ENCODE peak calls at places on chromosome 1, in ten cellular contexts. One of them, this sample, is unnamed.

GRCh38 chr1:209672705-209673630 is 2.2 kb upstream of the G0S2 start:
- DNase-seq in astrocyte of the hippocampus: no peak
- DNase-seq in GM23338: no peak
- DNase-seq in GOT3: no peak
- DNase-seq in SK-N-DZ: no peak
- DNase-seq in activated naive CD4-positive, alpha-beta T cell treated with anti-CD3 and anti-CD28 coated beads, Interleukin-2, amount 10 ng/mL, durations not matched to agents 7 days and 5 days: peak; percentile 38
- DNase-seq in GM12864: peak; percentile 78
- DNase-seq in mucosa of gallbladder: no peak
- DNase-seq in uterus: no peak
- DNase-seq in substantia nigra: no peak
- DNase-seq in this sample: no peak

GRCh38 chr1:21782868-21783678 is at the start of gene USP48:
- DNase-seq in astrocyte of the hippocampus: peak; percentile 98
- DNase-seq in GM23338: peak; percentile 98
- DNase-seq in GOT3: peak; percentile 84
- DNase-seq in SK-N-DZ: peak; percentile 95
- DNase-seq in activated naive CD4-positive, alpha-beta T cell treated with anti-CD3 and anti-CD28 coated beads, Interleukin-2, amount 10 ng/mL, durations not matched to agents 7 days and 5 days: peak; percentile 97
- DNase-seq in GM12864: peak; percentile 87
- DNase-seq in mucosa of gallbladder: peak; percentile 96
- DNase-seq in uterus: peak; percentile 97
- DNase-seq in substantia nigra: peak; percentile 97
- DNase-seq in this sample: peak; percentile 98

GRCh38 chr1:186722711-186723309 is 42.6 kb upstream of the PTGS2 start:
- DNase-seq in astrocyte of the hippocampus: peak; percentile 42
- DNase-seq in GM23338: peak; percentile 80
- DNase-seq in GOT3: no peak
- DNase-seq in SK-N-DZ: peak; percentile 4
- DNase-seq in activated naive CD4-positive, alpha-beta T cell treated with anti-CD3 and anti-CD28 coated beads, Interleukin-2, amount 10 ng/mL, durations not matched to agents 7 days and 5 days: peak; percentile 24
- DNase-seq in GM12864: peak; percentile 33
- DNase-seq in mucosa of gallbladder: peak; percentile 28
- DNase-seq in uterus: peak; percentile 18
- DNase-seq in substantia nigra: no peak
- DNase-seq in this sample: no peak

GRCh38 chr1:174052621-174053020 is 30.5 kb upstream of the RC3H1 start:
- DNase-seq in astrocyte of the hippocampus: peak; percentile 19
- DNase-seq in GM23338: no peak
- DNase-seq in GOT3: no peak
- DNase-seq in SK-N-DZ: no peak
- DNase-seq in activated naive CD4-positive, alpha-beta T cell treated with anti-CD3 and anti-CD28 coated beads, Interleukin-2, amount 10 ng/mL, durations not matched to agents 7 days and 5 days: no peak
- DNase-seq in GM12864: no peak
- DNase-seq in mucosa of gallbladder: no peak
- DNase-seq in uterus: no peak
- DNase-seq in substantia nigra: no peak
- DNase-seq in this sample: no peak

GRCh38 chr1:81126989-81127571 is 673.7 kb upstream of the ADGRL2 start:
- DNase-seq in astrocyte of the hippocampus: peak; percentile 76
- DNase-seq in GM23338: no peak
- DNase-seq in GOT3: no peak
- DNase-seq in SK-N-DZ: no peak
- DNase-seq in activated naive CD4-positive, alpha-beta T cell treated with anti-CD3 and anti-CD28 coated beads, Interleukin-2, amount 10 ng/mL, durations not matched to agents 7 days and 5 days: no peak
- DNase-seq in GM12864: no peak
- DNase-seq in mucosa of gallbladder: no peak
- DNase-seq in uterus: no peak
- DNase-seq in substantia nigra: no peak
- DNase-seq in this sample: no peak

GRCh38 chr1:25028910-25029599 is 99.0 kb upstream of the RUNX3 start:
- DNase-seq in astrocyte of the hippocampus: no peak
- DNase-seq in GM23338: no peak
- DNase-seq in GOT3: no peak
- DNase-seq in SK-N-DZ: no peak
- DNase-seq in activated naive CD4-positive, alpha-beta T cell treated with anti-CD3 and anti-CD28 coated beads, Interleukin-2, amount 10 ng/mL, durations not matched to agents 7 days and 5 days: peak; percentile 57
- DNase-seq in GM12864: no peak
- DNase-seq in mucosa of gallbladder: no peak
- DNase-seq in uterus: no peak
- DNase-seq in substantia nigra: no peak
- DNase-seq in this sample: no peak

GRCh38 chr1:214248294-214249082 is 32.5 kb upstream of the SMYD2 start:
- DNase-seq in astrocyte of the hippocampus: no peak
- DNase-seq in GM23338: no peak
- DNase-seq in GOT3: no peak
- DNase-seq in SK-N-DZ: no peak
- DNase-seq in activated naive CD4-positive, alpha-beta T cell treated with anti-CD3 and anti-CD28 coated beads, Interleukin-2, amount 10 ng/mL, durations not matched to agents 7 days and 5 days: no peak
- DNase-seq in GM12864: no peak
- DNase-seq in mucosa of gallbladder: no peak
- DNase-seq in uterus: no peak
- DNase-seq in substantia nigra: no peak
- DNase-seq in this sample: no peak

GRCh38 chr1:37017737-37018136 is 16.6 kb downstream of the GRIK3 start:
- DNase-seq in astrocyte of the hippocampus: no peak
- DNase-seq in GM23338: peak; percentile 37
- DNase-seq in GOT3: no peak
- DNase-seq in SK-N-DZ: no peak
- DNase-seq in activated naive CD4-positive, alpha-beta T cell treated with anti-CD3 and anti-CD28 coated beads, Interleukin-2, amount 10 ng/mL, durations not matched to agents 7 days and 5 days: no peak
- DNase-seq in GM12864: no peak
- DNase-seq in mucosa of gallbladder: no peak
- DNase-seq in uterus: no peak
- DNase-seq in substantia nigra: no peak
- DNase-seq in this sample: no peak

GRCh38 chr1:181104042-181104789 is 15.7 kb downstream of the IER5 start:
- DNase-seq in astrocyte of the hippocampus: no peak
- DNase-seq in GM23338: peak; percentile 67
- DNase-seq in GOT3: no peak
- DNase-seq in SK-N-DZ: no peak
- DNase-seq in activated naive CD4-positive, alpha-beta T cell treated with anti-CD3 and anti-CD28 coated beads, Interleukin-2, amount 10 ng/mL, durations not matched to agents 7 days and 5 days: no peak
- DNase-seq in GM12864: no peak
- DNase-seq in mucosa of gallbladder: no peak
- DNase-seq in uterus: no peak
- DNase-seq in substantia nigra: no peak
- DNase-seq in this sample: no peak

GRCh38 chr1:40096646-40096976 is 441 bp downstream of the PPT1 start:
- DNase-seq in astrocyte of the hippocampus: no peak
- DNase-seq in GM23338: no peak
- DNase-seq in GOT3: no peak
- DNase-seq in SK-N-DZ: peak; percentile 6
- DNase-seq in activated naive CD4-positive, alpha-beta T cell treated with anti-CD3 and anti-CD28 coated beads, Interleukin-2, amount 10 ng/mL, durations not matched to agents 7 days and 5 days: no peak
- DNase-seq in GM12864: no peak
- DNase-seq in mucosa of gallbladder: no peak
- DNase-seq in uterus: no peak
- DNase-seq in substantia nigra: no peak
- DNase-seq in this sample: no peak

GRCh38 chr1:115761601-115762302 is 6.8 kb downstream of the CASQ2 start:
- DNase-seq in astrocyte of the hippocampus: no peak
- DNase-seq in GM23338: no peak
- DNase-seq in GOT3: no peak
- DNase-seq in SK-N-DZ: no peak
- DNase-seq in activated naive CD4-positive, alpha-beta T cell treated with anti-CD3 and anti-CD28 coated beads, Interleukin-2, amount 10 ng/mL, durations not matched to agents 7 days and 5 days: no peak
- DNase-seq in GM12864: no peak
- DNase-seq in mucosa of gallbladder: peak; percentile 23
- DNase-seq in uterus: no peak
- DNase-seq in substantia nigra: no peak
- DNase-seq in this sample: no peak

GRCh38 chr1:154327466-154328317 is 2.4 kb downstream of the ATP8B2 start:
- DNase-seq in astrocyte of the hippocampus: no peak
- DNase-seq in GM23338: peak; percentile 33
- DNase-seq in GOT3: no peak
- DNase-seq in SK-N-DZ: no peak
- DNase-seq in activated naive CD4-positive, alpha-beta T cell treated with anti-CD3 and anti-CD28 coated beads, Interleukin-2, amount 10 ng/mL, durations not matched to agents 7 days and 5 days: peak; percentile 61
- DNase-seq in GM12864: peak; percentile 45
- DNase-seq in mucosa of gallbladder: no peak
- DNase-seq in uterus: peak; percentile 54
- DNase-seq in substantia nigra: no peak
- DNase-seq in this sample: no peak

GRCh38 chr1:160112370-160112769 is 3.2 kb upstream of the ATP1A2 start:
- DNase-seq in astrocyte of the hippocampus: no peak
- DNase-seq in GM23338: no peak
- DNase-seq in GOT3: no peak
- DNase-seq in SK-N-DZ: no peak
- DNase-seq in activated naive CD4-positive, alpha-beta T cell treated with anti-CD3 and anti-CD28 coated beads, Interleukin-2, amount 10 ng/mL, durations not matched to agents 7 days and 5 days: no peak
- DNase-seq in GM12864: no peak
- DNase-seq in mucosa of gallbladder: no peak
- DNase-seq in uterus: no peak
- DNase-seq in substantia nigra: peak; percentile 24
- DNase-seq in this sample: no peak

GRCh38 chr1:224340711-224341384 is 10.9 kb upstream of the NVL start:
- DNase-seq in astrocyte of the hippocampus: peak; percentile 33
- DNase-seq in GM23338: peak; percentile 76
- DNase-seq in GOT3: no peak
- DNase-seq in SK-N-DZ: peak; percentile 18
- DNase-seq in activated naive CD4-positive, alpha-beta T cell treated with anti-CD3 and anti-CD28 coated beads, Interleukin-2, amount 10 ng/mL, durations not matched to agents 7 days and 5 days: peak; percentile 62
- DNase-seq in GM12864: no peak
- DNase-seq in mucosa of gallbladder: no peak
- DNase-seq in uterus: no peak
- DNase-seq in substantia nigra: no peak
- DNase-seq in this sample: no peak

GRCh38 chr1:190439447-190439846 is 38.2 kb downstream of the BRINP3 start:
- DNase-seq in astrocyte of the hippocampus: no peak
- DNase-seq in GM23338: no peak
- DNase-seq in GOT3: no peak
- DNase-seq in SK-N-DZ: peak; percentile 16
- DNase-seq in activated naive CD4-positive, alpha-beta T cell treated with anti-CD3 and anti-CD28 coated beads, Interleukin-2, amount 10 ng/mL, durations not matched to agents 7 days and 5 days: no peak
- DNase-seq in GM12864: no peak
- DNase-seq in mucosa of gallbladder: no peak
- DNase-seq in uterus: no peak
- DNase-seq in substantia nigra: no peak
- DNase-seq in this sample: no peak

GRCh38 chr1:221693087-221693486 is 48.8 kb downstream of the DUSP10 start:
- DNase-seq in astrocyte of the hippocampus: no peak
- DNase-seq in GM23338: peak; percentile 79
- DNase-seq in GOT3: no peak
- DNase-seq in SK-N-DZ: no peak
- DNase-seq in activated naive CD4-positive, alpha-beta T cell treated with anti-CD3 and anti-CD28 coated beads, Interleukin-2, amount 10 ng/mL, durations not matched to agents 7 days and 5 days: no peak
- DNase-seq in GM12864: no peak
- DNase-seq in mucosa of gallbladder: no peak
- DNase-seq in uterus: no peak
- DNase-seq in substantia nigra: no peak
- DNase-seq in this sample: no peak

GRCh38 chr1:206544562-206545257 is 37.4 kb downstream of the RASSF5 start:
- DNase-seq in astrocyte of the hippocampus: peak; percentile 75
- DNase-seq in GM23338: peak; percentile 94
- DNase-seq in GOT3: no peak
- DNase-seq in SK-N-DZ: peak; percentile 59
- DNase-seq in activated naive CD4-positive, alpha-beta T cell treated with anti-CD3 and anti-CD28 coated beads, Interleukin-2, amount 10 ng/mL, durations not matched to agents 7 days and 5 days: peak; percentile 87
- DNase-seq in GM12864: no peak
- DNase-seq in mucosa of gallbladder: peak; percentile 74
- DNase-seq in uterus: peak; percentile 66
- DNase-seq in substantia nigra: peak; percentile 46
- DNase-seq in this sample: peak; percentile 75

GRCh38 chr1:160261526-160261877 is 847 bp downstream of the DCAF8 start:
- DNase-seq in astrocyte of the hippocampus: peak; percentile 85
- DNase-seq in GM23338: peak; percentile 69
- DNase-seq in GOT3: no peak
- DNase-seq in SK-N-DZ: no peak
- DNase-seq in activated naive CD4-positive, alpha-beta T cell treated with anti-CD3 and anti-CD28 coated beads, Interleukin-2, amount 10 ng/mL, durations not matched to agents 7 days and 5 days: peak; percentile 79
- DNase-seq in GM12864: peak; percentile 30
- DNase-seq in mucosa of gallbladder: peak; percentile 46
- DNase-seq in uterus: peak; percentile 34
- DNase-seq in substantia nigra: no peak
- DNase-seq in this sample: no peak

GRCh38 chr1:151565500-151566189 is 25.5 kb downstream of the TUFT1 start:
- DNase-seq in astrocyte of the hippocampus: no peak
- DNase-seq in GM23338: no peak
- DNase-seq in GOT3: no peak
- DNase-seq in SK-N-DZ: no peak
- DNase-seq in activated naive CD4-positive, alpha-beta T cell treated with anti-CD3 and anti-CD28 coated beads, Interleukin-2, amount 10 ng/mL, durations not matched to agents 7 days and 5 days: no peak
- DNase-seq in GM12864: no peak
- DNase-seq in mucosa of gallbladder: no peak
- DNase-seq in uterus: no peak
- DNase-seq in substantia nigra: no peak
- DNase-seq in this sample: no peak

GRCh38 chr1:187415065-187415464 is 586.3 kb downstream of the PLA2G4A start:
- DNase-seq in astrocyte of the hippocampus: peak; percentile 38
- DNase-seq in GM23338: no peak
- DNase-seq in GOT3: no peak
- DNase-seq in SK-N-DZ: no peak
- DNase-seq in activated naive CD4-positive, alpha-beta T cell treated with anti-CD3 and anti-CD28 coated beads, Interleukin-2, amount 10 ng/mL, durations not matched to agents 7 days and 5 days: no peak
- DNase-seq in GM12864: no peak
- DNase-seq in mucosa of gallbladder: no peak
- DNase-seq in uterus: no peak
- DNase-seq in substantia nigra: no peak
- DNase-seq in this sample: no peak

GRCh38 chr1:20430355-20431290 is 55.4 kb downstream of the CAMK2N1 start:
- DNase-seq in astrocyte of the hippocampus: peak; percentile 57
- DNase-seq in GM23338: peak; percentile 87
- DNase-seq in GOT3: no peak
- DNase-seq in SK-N-DZ: peak; percentile 49
- DNase-seq in activated naive CD4-positive, alpha-beta T cell treated with anti-CD3 and anti-CD28 coated beads, Interleukin-2, amount 10 ng/mL, durations not matched to agents 7 days and 5 days: peak; percentile 51
- DNase-seq in GM12864: no peak
- DNase-seq in mucosa of gallbladder: no peak
- DNase-seq in uterus: no peak
- DNase-seq in substantia nigra: peak; percentile 35
- DNase-seq in this sample: no peak

GRCh38 chr1:48228156-48228555 is 5.6 kb downstream of the SLC5A9 start:
- DNase-seq in astrocyte of the hippocampus: no peak
- DNase-seq in GM23338: peak; percentile 79
- DNase-seq in GOT3: no peak
- DNase-seq in SK-N-DZ: peak; percentile 54
- DNase-seq in activated naive CD4-positive, alpha-beta T cell treated with anti-CD3 and anti-CD28 coated beads, Interleukin-2, amount 10 ng/mL, durations not matched to agents 7 days and 5 days: no peak
- DNase-seq in GM12864: no peak
- DNase-seq in mucosa of gallbladder: no peak
- DNase-seq in uterus: no peak
- DNase-seq in substantia nigra: no peak
- DNase-seq in this sample: no peak

GRCh38 chr1:109547412-109548320 is 749 bp upstream of the GNAI3 start:
- DNase-seq in astrocyte of the hippocampus: peak; percentile 52
- DNase-seq in GM23338: peak; percentile 40
- DNase-seq in GOT3: no peak
- DNase-seq in SK-N-DZ: no peak
- DNase-seq in activated naive CD4-positive, alpha-beta T cell treated with anti-CD3 and anti-CD28 coated beads, Interleukin-2, amount 10 ng/mL, durations not matched to agents 7 days and 5 days: peak; percentile 33
- DNase-seq in GM12864: no peak
- DNase-seq in mucosa of gallbladder: no peak
- DNase-seq in uterus: peak; percentile 43
- DNase-seq in substantia nigra: no peak
- DNase-seq in this sample: no peak

GRCh38 chr1:233245191-233245765 is 50.2 kb downstream of the PCNX2 start:
- DNase-seq in astrocyte of the hippocampus: peak; percentile 55
- DNase-seq in GM23338: no peak
- DNase-seq in GOT3: no peak
- DNase-seq in SK-N-DZ: no peak
- DNase-seq in activated naive CD4-positive, alpha-beta T cell treated with anti-CD3 and anti-CD28 coated beads, Interleukin-2, amount 10 ng/mL, durations not matched to agents 7 days and 5 days: no peak
- DNase-seq in GM12864: no peak
- DNase-seq in mucosa of gallbladder: no peak
- DNase-seq in uterus: no peak
- DNase-seq in substantia nigra: no peak
- DNase-seq in this sample: no peak

GRCh38 chr1:112517231-112517630 is 8.5 kb downstream of the WNT2B start:
- DNase-seq in astrocyte of the hippocampus: no peak
- DNase-seq in GM23338: no peak
- DNase-seq in GOT3: no peak
- DNase-seq in SK-N-DZ: no peak
- DNase-seq in activated naive CD4-positive, alpha-beta T cell treated with anti-CD3 and anti-CD28 coated beads, Interleukin-2, amount 10 ng/mL, durations not matched to agents 7 days and 5 days: no peak
- DNase-seq in GM12864: no peak
- DNase-seq in mucosa of gallbladder: no peak
- DNase-seq in uterus: no peak
- DNase-seq in substantia nigra: no peak
- DNase-seq in this sample: no peak

GRCh38 chr1:52520149-52520548 is 32.7 kb downstream of the TUT4 start:
- DNase-seq in astrocyte of the hippocampus: peak; percentile 6
- DNase-seq in GM23338: no peak
- DNase-seq in GOT3: no peak
- DNase-seq in SK-N-DZ: no peak
- DNase-seq in activated naive CD4-positive, alpha-beta T cell treated with anti-CD3 and anti-CD28 coated beads, Interleukin-2, amount 10 ng/mL, durations not matched to agents 7 days and 5 days: no peak
- DNase-seq in GM12864: no peak
- DNase-seq in mucosa of gallbladder: no peak
- DNase-seq in uterus: no peak
- DNase-seq in substantia nigra: no peak
- DNase-seq in this sample: no peak